ENCODE peak calls at places on chromosomes 12 and 14, in four cellular contexts. One of them, this sample, is unnamed.

GRCh38 chr14:98903371-98903770 is 368.6 kb downstream of the BCL11B start:
- DNase-seq in esophagus squamous epithelium: no peak
- DNase-seq in upper lobe of left lung: no peak
- DNase-seq in left lung: no peak
- DNase-seq in this sample: no peak

GRCh38 chr14:23071244-23071974 is 14.1 kb upstream of the CDH24 start:
- DNase-seq in esophagus squamous epithelium: no peak
- DNase-seq in upper lobe of left lung: peak
- DNase-seq in left lung: peak
- DNase-seq in this sample: peak

GRCh38 chr12:126685636-126686035 is 1581.3 kb upstream of the TMEM132C start:
- DNase-seq in esophagus squamous epithelium: no peak
- DNase-seq in upper lobe of left lung: no peak
- DNase-seq in left lung: no peak
- DNase-seq in this sample: no peak

GRCh38 chr12:110818511-110818910 is 28.3 kb upstream of the CCDC63 start:
- DNase-seq in esophagus squamous epithelium: no peak
- DNase-seq in upper lobe of left lung: no peak
- DNase-seq in left lung: no peak
- DNase-seq in this sample: no peak

GRCh38 chr14:61460853-61461611 is 139.7 kb downstream of the PRKCH start:
- DNase-seq in esophagus squamous epithelium: no peak
- DNase-seq in upper lobe of left lung: no peak
- DNase-seq in left lung: no peak
- DNase-seq in this sample: no peak

GRCh38 chr14:70011098-70011497 is 131.9 kb downstream of the SMOC1 start:
- DNase-seq in esophagus squamous epithelium: no peak
- DNase-seq in upper lobe of left lung: no peak
- DNase-seq in left lung: no peak
- DNase-seq in this sample: no peak

GRCh38 chr12:124480469-124481256 is 86.7 kb downstream of the NCOR2 start:
- DNase-seq in esophagus squamous epithelium: no peak
- DNase-seq in upper lobe of left lung: no peak
- DNase-seq in left lung: no peak
- DNase-seq in this sample: no peak

GRCh38 chr12:125187148-125187733 is 122.0 kb downstream of the AACS start:
- DNase-seq in esophagus squamous epithelium: no peak
- DNase-seq in upper lobe of left lung: no peak
- DNase-seq in left lung: no peak
- DNase-seq in this sample: no peak

GRCh38 chr12:122888232-122888752 is 7.6 kb downstream of the VPS37B start:
- DNase-seq in esophagus squamous epithelium: no peak
- DNase-seq in upper lobe of left lung: peak
- DNase-seq in left lung: peak
- DNase-seq in this sample: peak

GRCh38 chr12:73112035-73112816 is 840.1 kb downstream of the TRHDE start:
- DNase-seq in esophagus squamous epithelium: no peak
- DNase-seq in upper lobe of left lung: no peak
- DNase-seq in left lung: no peak
- DNase-seq in this sample: no peak

GRCh38 chr12:62683724-62684501 is 217.3 kb downstream of the MON2 start:
- DNase-seq in esophagus squamous epithelium: no peak
- DNase-seq in upper lobe of left lung: no peak
- DNase-seq in left lung: peak
- DNase-seq in this sample: no peak

GRCh38 chr12:19572920-19573558 is 133.7 kb downstream of the AEBP2 start:
- DNase-seq in esophagus squamous epithelium: no peak
- DNase-seq in upper lobe of left lung: no peak
- DNase-seq in left lung: no peak
- DNase-seq in this sample: no peak

GRCh38 chr12:1044697-1045096 is 53.7 kb downstream of the ERC1 start:
- DNase-seq in esophagus squamous epithelium: no peak
- DNase-seq in upper lobe of left lung: no peak
- DNase-seq in left lung: no peak
- DNase-seq in this sample: no peak

GRCh38 chr12:116266220-116266619 is 11.3 kb downstream of the MED13L start:
- DNase-seq in esophagus squamous epithelium: no peak
- DNase-seq in upper lobe of left lung: no peak
- DNase-seq in left lung: no peak
- DNase-seq in this sample: no peak

GRCh38 chr12:38689704-38690103 is 215.7 kb downstream of the CPNE8 start:
- DNase-seq in esophagus squamous epithelium: no peak
- DNase-seq in upper lobe of left lung: no peak
- DNase-seq in left lung: no peak
- DNase-seq in this sample: no peak

GRCh38 chr14:23186913-23187654 is 3.6 kb upstream of the SLC7A8 start:
- DNase-seq in esophagus squamous epithelium: no peak
- DNase-seq in upper lobe of left lung: no peak
- DNase-seq in left lung: no peak
- DNase-seq in this sample: no peak

GRCh38 chr12:89969098-89969497 is 260.5 kb upstream of the ATP2B1 start:
- DNase-seq in esophagus squamous epithelium: no peak
- DNase-seq in upper lobe of left lung: peak
- DNase-seq in left lung: no peak
- DNase-seq in this sample: no peak

GRCh38 chr12:16349132-16349463 is 1.7 kb downstream of the MGST1 start:
- DNase-seq in esophagus squamous epithelium: no peak
- DNase-seq in upper lobe of left lung: peak
- DNase-seq in left lung: peak
- DNase-seq in this sample: no peak

GRCh38 chr12:16350682-16351081 is 3.2 kb downstream of the MGST1 start:
- DNase-seq in esophagus squamous epithelium: no peak
- DNase-seq in upper lobe of left lung: peak
- DNase-seq in left lung: peak
- DNase-seq in this sample: no peak

GRCh38 chr12:16347391-16348298 is at the start of gene MGST1:
- DNase-seq in esophagus squamous epithelium: no peak
- DNase-seq in upper lobe of left lung: peak
- DNase-seq in left lung: peak
- DNase-seq in this sample: peak

GRCh38 chr12:16346931-16347330 is 514 bp upstream of the MGST1 start:
- DNase-seq in esophagus squamous epithelium: no peak
- DNase-seq in upper lobe of left lung: no peak
- DNase-seq in left lung: no peak
- DNase-seq in this sample: no peak

GRCh38 chr12:16348435-16349131 is 1.1 kb downstream of the MGST1 start:
- DNase-seq in esophagus squamous epithelium: no peak
- DNase-seq in upper lobe of left lung: no peak
- DNase-seq in left lung: no peak
- DNase-seq in this sample: no peak
- H3K27ac ChIP-seq in esophagus squamous epithelium: peak
- H3K27ac ChIP-seq in upper lobe of left lung: peak
- H3K27ac ChIP-seq in left lung: peak
- H3K27ac ChIP-seq in this sample: peak

GRCh38 chr12:103936679-103937078 is 6.5 kb downstream of the HSP90B1 start:
- DNase-seq in esophagus squamous epithelium: no peak
- DNase-seq in upper lobe of left lung: no peak
- DNase-seq in left lung: no peak
- DNase-seq in this sample: no peak

GRCh38 chr12:103930787-103931536 is 752 bp downstream of the HSP90B1 start:
- DNase-seq in esophagus squamous epithelium: no peak
- DNase-seq in upper lobe of left lung: peak
- DNase-seq in left lung: peak
- DNase-seq in this sample: peak

GRCh38 chr12:103929051-103929908 is 930 bp upstream of the HSP90B1 start:
- DNase-seq in esophagus squamous epithelium: peak
- DNase-seq in upper lobe of left lung: peak
- DNase-seq in left lung: peak
- DNase-seq in this sample: peak

GRCh38 chr12:103929909-103930786 is at the start of gene HSP90B1:
- DNase-seq in esophagus squamous epithelium: peak
- DNase-seq in upper lobe of left lung: peak
- DNase-seq in left lung: peak
- DNase-seq in this sample: peak

GRCh38 chr12:103933237-103933636 is 3.0 kb downstream of the HSP90B1 start:
- DNase-seq in esophagus squamous epithelium: no peak
- DNase-seq in upper lobe of left lung: no peak
- DNase-seq in left lung: no peak
- DNase-seq in this sample: no peak
- H3K4me3 ChIP-seq in esophagus squamous epithelium: no peak
- H3K4me3 ChIP-seq in upper lobe of left lung: no peak
- H3K4me3 ChIP-seq in left lung: no peak
- H3K4me3 ChIP-seq in this sample: peak

GRCh38 chr14:97657609-97658008 is 860.4 kb downstream of the VRK1 start:
- DNase-seq in esophagus squamous epithelium: no peak
- DNase-seq in upper lobe of left lung: no peak
- DNase-seq in left lung: no peak
- DNase-seq in this sample: no peak

GRCh38 chr14:97655169-97655948 is 858.2 kb downstream of the VRK1 start:
- DNase-seq in esophagus squamous epithelium: no peak
- DNase-seq in upper lobe of left lung: no peak
- DNase-seq in left lung: no peak
- DNase-seq in this sample: no peak
- TF ChIP-seq CTCF in esophagus squamous epithelium: no peak
- TF ChIP-seq CTCF in upper lobe of left lung: no peak
- TF ChIP-seq CTCF in left lung: no peak
- TF ChIP-seq CTCF in this sample: no peak

GRCh38 chr14:100283984-100284881 is 22.0 kb downstream of the SLC25A29 start:
- DNase-seq in esophagus squamous epithelium: no peak
- DNase-seq in upper lobe of left lung: no peak
- DNase-seq in left lung: no peak
- DNase-seq in this sample: no peak
- H3K27ac ChIP-seq in esophagus squamous epithelium: peak
- H3K27ac ChIP-seq in upper lobe of left lung: peak
- H3K27ac ChIP-seq in left lung: peak
- H3K27ac ChIP-seq in this sample: peak

GRCh38 chr12:57782608-57783465 is at the start of gene TSFM:
- DNase-seq in esophagus squamous epithelium: peak
- DNase-seq in upper lobe of left lung: peak
- DNase-seq in left lung: peak
- DNase-seq in this sample: peak

GRCh38 chr12:57783466-57783801 is 847 bp downstream of the TSFM start:
- DNase-seq in esophagus squamous epithelium: no peak
- DNase-seq in upper lobe of left lung: no peak
- DNase-seq in left lung: no peak
- DNase-seq in this sample: no peak

GRCh38 chr12:57781801-57782200 is 786 bp upstream of the TSFM start:
- DNase-seq in esophagus squamous epithelium: no peak
- DNase-seq in upper lobe of left lung: no peak
- DNase-seq in left lung: no peak
- DNase-seq in this sample: no peak

GRCh38 chr12:57781241-57781640 is 1.3 kb upstream of the TSFM start:
- DNase-seq in esophagus squamous epithelium: no peak
- DNase-seq in upper lobe of left lung: no peak
- DNase-seq in left lung: no peak
- DNase-seq in this sample: no peak

GRCh38 chr12:57782243-57782607 is 362 bp upstream of the TSFM start:
- DNase-seq in esophagus squamous epithelium: no peak
- DNase-seq in upper lobe of left lung: no peak
- DNase-seq in left lung: no peak
- DNase-seq in this sample: no peak
- H3K4me3 ChIP-seq in esophagus squamous epithelium: peak
- H3K4me3 ChIP-seq in upper lobe of left lung: peak
- H3K4me3 ChIP-seq in left lung: no peak
- H3K4me3 ChIP-seq in this sample: peak